ENCODE peak calls at places on chromosomes 12 and 14, in nine cellular contexts. X is IMR-90, Z is transverse colon, G is NCI-H2081, M is iPS-NIHi11, J is choroid plexus epithelial cell, H is skeletal muscle cell, Q is HTR-8/SVneo, A is cardiac muscle cell. N is an unnamed sample.

GRCh38 chr12:116370886-116371580 is 93.5 kb upstream of the MED13L start:
- DNase-seq in X (no peak), Z (no peak), G (no peak), M (no peak), J (peak), H (no peak), Q (no peak), A (no peak), N (no peak)

GRCh38 chr12:7101047-7101693 is 7.8 kb downstream of the C1RL start:
- DNase-seq in X (peak), Z (no peak), G (no peak), M (no peak), J (no peak), H (no peak), Q (no peak), A (no peak), N (no peak)

GRCh38 chr12:111406474-111407370 is 999 bp downstream of the SH2B3 start:
- DNase-seq in X (no peak), Z (no peak), G (no peak), M (no peak), J (no peak), H (no peak), Q (no peak), A (peak), N (no peak)

GRCh38 chr12:106743270-106743988 is 31.1 kb upstream of the RIC8B start:
- DNase-seq in X (no peak), Z (no peak), G (no peak), M (no peak), J (no peak), H (no peak), Q (no peak), A (no peak), N (no peak)

GRCh38 chr12:6697584-6698351 is 2.8 kb downstream of the PIANP start:
- DNase-seq in X (peak), Z (peak), G (peak), M (peak), J (peak), H (no peak), Q (peak), A (peak), N (no peak)

GRCh38 chr14:52690983-52691760 is 4.2 kb downstream of the ERO1A start:
- DNase-seq in X (no peak), Z (no peak), G (peak), M (no peak), J (no peak), H (no peak), Q (no peak), A (no peak), N (no peak)

GRCh38 chr14:51507556-51508511 is 143.9 kb upstream of the FRMD6 start:
- DNase-seq in X (peak), Z (peak), G (peak), M (no peak), J (peak), H (peak), Q (no peak), A (peak), N (no peak)

GRCh38 chr12:5043589-5044419 is at the start of gene KCNA5:
- DNase-seq in X (no peak), Z (no peak), G (peak), M (peak), J (no peak), H (no peak), Q (no peak), A (peak), N (no peak)

GRCh38 chr12:80282761-80283160 is 161.3 kb upstream of the PTPRQ start:
- DNase-seq in X (peak), Z (no peak), G (no peak), M (no peak), J (peak), H (peak), Q (no peak), A (no peak), N (no peak)

GRCh38 chr12:59595097-59595496 is 732 bp upstream of the SLC16A7 start:
- DNase-seq in X (no peak), Z (no peak), G (peak), M (no peak), J (no peak), H (no peak), Q (no peak), A (no peak), N (no peak)

GRCh38 chr14:56087824-56088571 is 30.2 kb upstream of the PELI2 start:
- DNase-seq in X (no peak), Z (no peak), G (peak), M (no peak), J (no peak), H (peak), Q (no peak), A (peak), N (no peak)

GRCh38 chr14:84937449-84937848 is 592.5 kb upstream of the FLRT2 start:
- DNase-seq in X (no peak), Z (no peak), G (no peak), M (no peak), J (peak), H (no peak), Q (no peak), A (no peak), N (no peak)

N was measured in activated CD4-positive, CD25-positive, alpha-beta regulatory T cell treated with anti-CD3 and anti-CD28 coated beads, Interleukin-2, amount 50 U/mL, for 16 hours.